ENCODE peak calls at places on chromosomes 12 and 14, in nine cellular contexts. M is left ventricle myocardium inferior, T is hepatocyte, P is aorta, F is colonic mucosa, K is heart right ventricle, C is AG04450, W is bronchial epithelial cell, Q is fibroblast of lung. A is an unnamed sample.

GRCh38 chr14:74964787-74965769 is 9.7 kb upstream of the PGF start:
- DNase-seq in W (peak; percentile 71), Q (peak; percentile 42), M (no peak), P (no peak), C (no peak), K (no peak), T (no peak), F (no peak), A (no peak)

GRCh38 chr12:12612403-12612802 is 727 bp downstream of the CREBL2 start:
- DNase-seq in M (no peak), Q (peak; percentile 82), K (no peak), T (peak; percentile 40), F (no peak), C (peak; percentile 27), W (peak; percentile 64), P (no peak), A (no peak)

GRCh38 chr12:41604830-41605229 is 416.7 kb downstream of the PDZRN4 start:
- DNase-seq in Q (peak; percentile 57), K (no peak), M (no peak), F (no peak), T (no peak), C (no peak), P (no peak), W (peak; percentile 6), A (no peak)

GRCh38 chr12:123801573-123802178 is 39.6 kb downstream of the DNAH10 start:
- DNase-seq in K (no peak), C (peak; percentile 7), P (no peak), Q (peak; percentile 15), W (peak; percentile 55), T (peak; percentile 22), F (no peak), M (no peak), A (no peak)

GRCh38 chr14:84554136-84554535 is 975.8 kb upstream of the FLRT2 start:
- DNase-seq in Q (no peak), M (no peak), T (no peak), W (no peak), P (no peak), F (no peak), C (no peak), K (no peak), A (no peak)

GRCh38 chr14:76023757-76024156 is 38.2 kb downstream of the IFT43 start:
- DNase-seq in C (no peak), F (no peak), Q (no peak), K (no peak), P (no peak), W (no peak), M (no peak), T (no peak), A (no peak)

GRCh38 chr12:127926004-127926403 is 341.0 kb upstream of the TMEM132C start:
- DNase-seq in C (no peak), F (no peak), W (no peak), T (peak; percentile 55), Q (peak; percentile 46), M (no peak), K (no peak), P (no peak), A (no peak)

GRCh38 chr12:122874081-122874480 is 21.8 kb downstream of the VPS37B start:
- DNase-seq in W (no peak), P (peak; percentile 61), F (no peak), K (no peak), T (no peak), M (no peak), C (no peak), Q (no peak), A (peak; percentile 19)

GRCh38 chr12:130804216-130804615 is 34.8 kb downstream of the STX2 start:
- DNase-seq in P (no peak), T (no peak), Q (peak; percentile 22), F (no peak), K (no peak), W (no peak), M (no peak), C (no peak), A (no peak)

GRCh38 chr12:101707131-101707782 is 9.8 kb downstream of the CHPT1 start:
- DNase-seq in W (no peak), C (no peak), T (no peak), P (no peak), M (no peak), K (no peak), Q (peak; percentile 74), F (no peak), A (no peak)

GRCh38 chr12:119695034-119695433 is 27.1 kb downstream of the PRKAB1 start:
- DNase-seq in M (no peak), W (no peak), F (no peak), C (no peak), T (no peak), P (no peak), Q (no peak), K (no peak), A (no peak)

DNA sequence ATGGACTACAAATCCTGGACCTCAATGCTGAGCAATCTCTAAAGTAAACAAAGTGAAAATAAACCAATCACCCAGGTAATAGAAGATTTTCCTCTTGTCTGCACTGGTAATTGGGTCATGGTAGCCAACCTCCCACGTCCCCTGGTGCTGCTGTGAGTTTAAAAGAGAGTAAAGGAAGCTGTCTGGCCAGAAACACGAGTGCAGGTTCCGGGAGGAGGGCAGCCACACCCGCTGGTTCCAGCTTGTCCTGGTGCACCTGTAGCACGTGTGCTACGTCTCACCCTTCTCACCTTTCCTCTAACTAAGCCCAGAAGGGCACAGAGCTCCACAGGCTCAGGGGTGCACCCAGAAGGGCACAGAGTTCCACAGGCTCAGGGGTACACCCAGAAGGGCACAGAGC is 5.4 kb downstream of the CRACR2A start:
- DNase-seq in K (no peak), M (no peak), T (no peak), Q (no peak), F (peak; percentile 70), W (no peak), C (no peak), P (no peak), A (no peak)
- H3K4me3 ChIP-seq in K (no peak overlapping the region), M (no peak overlapping the region), T (no peak overlapping the region), Q (no peak overlapping the region), F (no peak overlapping the region), W (no peak overlapping the region), C (no peak overlapping the region), P (no peak overlapping the region), A (no peak overlapping the region)

GRCh38 chr12:53804429-53804828 is 52.6 kb upstream of the CISTR start:
- DNase-seq in F (no peak), P (no peak), M (no peak), C (no peak), K (no peak), W (no peak), T (no peak), Q (no peak), A (no peak)
- H3K27me3 ChIP-seq in F (peaks cover 13% of the 10 kb centered on the region), P (no peaks in the 10 kb centered on the region), M (peaks cover 93% of the 10 kb centered on the region), C (peaks cover 6% of the 10 kb centered on the region), K (peaks cover 30% of the 10 kb centered on the region), W (peaks cover 25% of the 10 kb centered on the region), T (peaks cover 19% of the 10 kb centered on the region), Q (peaks cover 24% of the 10 kb centered on the region), A (no peaks in the 10 kb centered on the region)

DNA sequence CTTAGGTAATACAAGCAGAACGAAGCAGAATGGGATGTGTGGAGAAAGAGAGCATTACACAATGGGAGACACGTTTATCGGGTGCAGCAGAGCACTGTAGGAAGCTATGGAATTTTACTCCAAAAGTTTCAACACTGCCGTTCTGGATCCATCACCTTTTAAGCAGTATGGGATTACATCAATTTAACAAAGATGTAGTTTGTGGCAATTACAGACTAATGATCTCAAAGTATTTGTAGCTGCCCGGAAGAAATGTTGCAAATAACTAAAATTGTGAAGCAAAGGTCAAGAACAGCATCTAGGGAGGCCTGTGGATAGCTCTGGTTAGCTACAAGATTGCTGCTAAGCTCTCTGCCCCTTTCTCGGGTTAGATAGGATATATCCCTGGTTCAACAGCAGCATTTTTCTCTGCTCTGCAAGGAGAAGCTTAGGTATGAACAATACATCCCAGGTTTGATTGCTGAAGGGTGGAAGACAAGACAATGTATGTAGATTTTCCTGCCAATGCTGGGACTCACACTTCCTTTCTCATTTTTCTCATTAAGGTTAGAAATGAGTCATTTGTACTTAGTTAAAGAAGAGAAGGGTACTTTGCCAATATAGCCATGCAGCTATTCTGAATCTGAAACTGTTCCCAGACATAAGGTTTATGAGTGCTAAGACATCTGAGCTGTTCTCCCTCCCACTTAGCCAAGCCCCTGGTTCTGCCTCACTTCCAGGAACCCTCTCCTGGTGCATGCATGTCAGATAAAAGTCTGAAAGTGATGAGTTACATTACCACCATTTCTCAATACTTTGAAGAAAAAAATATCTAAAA is 75.0 kb upstream of the HIF1A start:
- DNase-seq in T (peak; percentile 64), F (no peak), C (peak; percentile 57), M (no peak), P (no peak), W (peak; percentile 61), K (no peak), Q (peak; percentile 96), A (no peak)
- H3K4me3 ChIP-seq in T (no peak overlapping the region), F (no peak overlapping the region), C (no peak overlapping the region), M (no peak overlapping the region), P (no peak overlapping the region), W (no peak overlapping the region), K (no peak overlapping the region), Q (no peak overlapping the region), A (no peak overlapping the region)

DNA sequence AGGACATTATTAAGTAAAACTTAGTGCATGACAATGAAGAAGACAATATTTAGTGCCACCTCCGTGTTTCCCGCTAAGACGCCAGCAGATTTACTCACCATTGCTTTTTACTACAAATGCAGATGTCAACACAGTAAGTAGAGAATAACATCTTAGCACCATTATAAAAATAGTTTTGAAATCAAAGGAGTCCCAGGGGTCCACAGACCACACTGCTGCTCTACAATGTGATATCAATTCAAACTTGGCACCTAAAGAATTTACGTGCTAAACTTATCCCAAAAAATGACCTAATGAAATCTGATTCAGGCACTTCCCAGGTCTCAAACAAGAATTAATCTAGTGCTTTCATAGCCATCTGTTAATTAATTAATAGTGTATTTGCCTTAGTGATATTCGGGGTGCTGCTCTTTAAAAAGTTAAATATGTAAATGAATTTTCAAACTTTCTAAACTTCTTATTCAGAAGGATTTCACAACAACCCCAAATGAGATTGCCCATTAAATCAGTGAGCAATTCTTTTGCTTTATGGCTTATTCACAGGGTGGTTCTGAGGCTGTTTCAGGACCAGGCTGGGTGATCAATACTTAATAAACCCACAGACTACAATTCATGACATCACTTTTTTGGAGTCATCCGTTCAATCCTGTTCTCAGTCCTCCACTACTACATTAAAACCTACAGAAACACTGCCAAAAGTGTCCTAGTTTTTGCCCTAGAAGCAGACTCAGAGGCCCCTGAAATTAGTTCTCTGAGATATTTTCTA is 161.3 kb upstream of the LMNTD1 start:
- DNase-seq in T (no peak), C (no peak), W (no peak), F (no peak), Q (no peak), M (no peak), P (no peak), K (no peak), A (no peak)
- H3K27me3 ChIP-seq in T (no peaks in the 10 kb centered on the region), C (no peaks in the 10 kb centered on the region), W (no peaks in the 10 kb centered on the region), F (no peaks in the 10 kb centered on the region), Q (no peaks in the 10 kb centered on the region), M (no peaks in the 10 kb centered on the region), P (no peaks in the 10 kb centered on the region), K (no peaks in the 10 kb centered on the region), A (no peaks in the 10 kb centered on the region)

GRCh38 chr12:102958830-102959176 is 1.3 kb downstream of the ASCL1 start:
- DNase-seq in F (no peak), K (no peak), M (no peak), W (no peak), C (no peak), T (no peak), P (no peak), Q (no peak), A (no peak)
- H3K4me3 ChIP-seq in F (no peak overlapping the region), K (peak overlapping the region; percentile 39), M (peak overlapping the region; percentile 62), W (no peak overlapping the region), C (no peak overlapping the region), T (no peak overlapping the region), P (no peak overlapping the region), Q (no peak overlapping the region), A (no peak overlapping the region)

GRCh38 chr14:36508418-36509051 is 11.5 kb downstream of the NKX2-1 start:
- DNase-seq in P (no peak), W (no peak), T (no peak), K (no peak), Q (no peak), C (no peak), F (no peak), M (no peak), A (no peak)
- H3K27me3 ChIP-seq in P (no peaks in the 10 kb centered on the region), W (peaks cover 37% of the 10 kb centered on the region), T (peaks cover 98% of the 10 kb centered on the region), K (peaks cover 99% of the 10 kb centered on the region), Q (peaks cover 75% of the 10 kb centered on the region), C (peaks cover 90% of the 10 kb centered on the region), F (peaks cover 95% of the 10 kb centered on the region), M (peaks cover 100% of the 10 kb centered on the region), A (peaks cover 95% of the 10 kb centered on the region)

A was measured in RWPE2.